ENCODE peak calls at places on chromosomes 6 and 20, in seven cellular contexts. One of them, this sample, is unnamed.

GRCh38 chr6:118804091-118804490 is 89.9 kb upstream of the ASF1A start:
- DNase-seq in naive B cell: no peak
- DNase-seq in ovary: no peak
- DNase-seq in activated naive CD8-positive, alpha-beta T cell treated with anti-CD3 and anti-CD28 coated beads, Interleukin-2, amount 10 ng/mL, durations not matched to agents 7 days and 5 days: no peak
- DNase-seq in choroid plexus epithelial cell: no peak
- DNase-seq in activated naive CD4-positive, alpha-beta T cell treated with anti-CD3 and anti-CD28 coated beads, Interleukin-2, amount 50 U/mL, for 16 hours: no peak
- DNase-seq in iPS-NIHi11: no peak
- DNase-seq in this sample: no peak

GRCh38 chr20:57590485-57591288 is 29.5 kb downstream of the ZBP1 start:
- DNase-seq in naive B cell: no peak
- DNase-seq in ovary: no peak
- DNase-seq in activated naive CD8-positive, alpha-beta T cell treated with anti-CD3 and anti-CD28 coated beads, Interleukin-2, amount 10 ng/mL, durations not matched to agents 7 days and 5 days: no peak
- DNase-seq in choroid plexus epithelial cell: no peak
- DNase-seq in activated naive CD4-positive, alpha-beta T cell treated with anti-CD3 and anti-CD28 coated beads, Interleukin-2, amount 50 U/mL, for 16 hours: no peak
- DNase-seq in iPS-NIHi11: no peak
- DNase-seq in this sample: no peak

GRCh38 chr20:32028647-32029372 is 18.6 kb downstream of the CCM2L start:
- DNase-seq in naive B cell: no peak
- DNase-seq in ovary: no peak
- DNase-seq in activated naive CD8-positive, alpha-beta T cell treated with anti-CD3 and anti-CD28 coated beads, Interleukin-2, amount 10 ng/mL, durations not matched to agents 7 days and 5 days: no peak
- DNase-seq in choroid plexus epithelial cell: peak; percentile 20
- DNase-seq in activated naive CD4-positive, alpha-beta T cell treated with anti-CD3 and anti-CD28 coated beads, Interleukin-2, amount 50 U/mL, for 16 hours: no peak
- DNase-seq in iPS-NIHi11: no peak
- DNase-seq in this sample: no peak

GRCh38 chr6:3337521-3338350 is 79.0 kb downstream of the PSMG4 start:
- DNase-seq in naive B cell: no peak
- DNase-seq in ovary: no peak
- DNase-seq in activated naive CD8-positive, alpha-beta T cell treated with anti-CD3 and anti-CD28 coated beads, Interleukin-2, amount 10 ng/mL, durations not matched to agents 7 days and 5 days: no peak
- DNase-seq in choroid plexus epithelial cell: peak; percentile 57
- DNase-seq in activated naive CD4-positive, alpha-beta T cell treated with anti-CD3 and anti-CD28 coated beads, Interleukin-2, amount 50 U/mL, for 16 hours: no peak
- DNase-seq in iPS-NIHi11: peak; percentile 47
- DNase-seq in this sample: no peak

GRCh38 chr6:160519603-160520042 is 144.5 kb downstream of the LPA start:
- DNase-seq in naive B cell: no peak
- DNase-seq in ovary: no peak
- DNase-seq in activated naive CD8-positive, alpha-beta T cell treated with anti-CD3 and anti-CD28 coated beads, Interleukin-2, amount 10 ng/mL, durations not matched to agents 7 days and 5 days: no peak
- DNase-seq in choroid plexus epithelial cell: peak; percentile 61
- DNase-seq in activated naive CD4-positive, alpha-beta T cell treated with anti-CD3 and anti-CD28 coated beads, Interleukin-2, amount 50 U/mL, for 16 hours: no peak
- DNase-seq in iPS-NIHi11: no peak
- DNase-seq in this sample: peak; percentile 71

GRCh38 chr6:116189472-116189871 is 63.5 kb upstream of the COL10A1 start:
- DNase-seq in naive B cell: no peak
- DNase-seq in ovary: no peak
- DNase-seq in activated naive CD8-positive, alpha-beta T cell treated with anti-CD3 and anti-CD28 coated beads, Interleukin-2, amount 10 ng/mL, durations not matched to agents 7 days and 5 days: no peak
- DNase-seq in choroid plexus epithelial cell: no peak
- DNase-seq in activated naive CD4-positive, alpha-beta T cell treated with anti-CD3 and anti-CD28 coated beads, Interleukin-2, amount 50 U/mL, for 16 hours: no peak
- DNase-seq in iPS-NIHi11: no peak
- DNase-seq in this sample: no peak

GRCh38 chr20:710762-711120 is 35.1 kb upstream of the SCRT2 start:
- DNase-seq in naive B cell: no peak
- DNase-seq in ovary: no peak
- DNase-seq in activated naive CD8-positive, alpha-beta T cell treated with anti-CD3 and anti-CD28 coated beads, Interleukin-2, amount 10 ng/mL, durations not matched to agents 7 days and 5 days: no peak
- DNase-seq in choroid plexus epithelial cell: no peak
- DNase-seq in activated naive CD4-positive, alpha-beta T cell treated with anti-CD3 and anti-CD28 coated beads, Interleukin-2, amount 50 U/mL, for 16 hours: no peak
- DNase-seq in iPS-NIHi11: no peak
- DNase-seq in this sample: no peak

GRCh38 chr6:102907181-102907580 is 1513.7 kb downstream of the GRIK2 start:
- DNase-seq in naive B cell: no peak
- DNase-seq in ovary: no peak
- DNase-seq in activated naive CD8-positive, alpha-beta T cell treated with anti-CD3 and anti-CD28 coated beads, Interleukin-2, amount 10 ng/mL, durations not matched to agents 7 days and 5 days: no peak
- DNase-seq in choroid plexus epithelial cell: no peak
- DNase-seq in activated naive CD4-positive, alpha-beta T cell treated with anti-CD3 and anti-CD28 coated beads, Interleukin-2, amount 50 U/mL, for 16 hours: no peak
- DNase-seq in iPS-NIHi11: no peak
- DNase-seq in this sample: no peak

GRCh38 chr20:2451939-2452732 is 18.5 kb downstream of the SNRPB start:
- DNase-seq in naive B cell: peak; percentile 25
- DNase-seq in ovary: peak; percentile 34
- DNase-seq in activated naive CD8-positive, alpha-beta T cell treated with anti-CD3 and anti-CD28 coated beads, Interleukin-2, amount 10 ng/mL, durations not matched to agents 7 days and 5 days: peak; percentile 61
- DNase-seq in choroid plexus epithelial cell: peak; percentile 87
- DNase-seq in activated naive CD4-positive, alpha-beta T cell treated with anti-CD3 and anti-CD28 coated beads, Interleukin-2, amount 50 U/mL, for 16 hours: peak; percentile 68
- DNase-seq in iPS-NIHi11: peak; percentile 83
- DNase-seq in this sample: peak; percentile 55

GRCh38 chr6:11692451-11693376 is 85.9 kb downstream of the ADTRP start:
- DNase-seq in naive B cell: no peak
- DNase-seq in ovary: no peak
- DNase-seq in activated naive CD8-positive, alpha-beta T cell treated with anti-CD3 and anti-CD28 coated beads, Interleukin-2, amount 10 ng/mL, durations not matched to agents 7 days and 5 days: no peak
- DNase-seq in choroid plexus epithelial cell: no peak
- DNase-seq in activated naive CD4-positive, alpha-beta T cell treated with anti-CD3 and anti-CD28 coated beads, Interleukin-2, amount 50 U/mL, for 16 hours: no peak
- DNase-seq in iPS-NIHi11: no peak
- DNase-seq in this sample: no peak

GRCh38 chr6:21885532-21886089 is 292.1 kb downstream of the SOX4 start:
- DNase-seq in naive B cell: no peak
- DNase-seq in ovary: peak; percentile 55
- DNase-seq in activated naive CD8-positive, alpha-beta T cell treated with anti-CD3 and anti-CD28 coated beads, Interleukin-2, amount 10 ng/mL, durations not matched to agents 7 days and 5 days: no peak
- DNase-seq in choroid plexus epithelial cell: peak; percentile 83
- DNase-seq in activated naive CD4-positive, alpha-beta T cell treated with anti-CD3 and anti-CD28 coated beads, Interleukin-2, amount 50 U/mL, for 16 hours: no peak
- DNase-seq in iPS-NIHi11: no peak
- DNase-seq in this sample: no peak

GRCh38 chr20:46323557-46323956 is 15.3 kb upstream of the CDH22 start:
- DNase-seq in naive B cell: no peak
- DNase-seq in ovary: no peak
- DNase-seq in activated naive CD8-positive, alpha-beta T cell treated with anti-CD3 and anti-CD28 coated beads, Interleukin-2, amount 10 ng/mL, durations not matched to agents 7 days and 5 days: no peak
- DNase-seq in choroid plexus epithelial cell: no peak
- DNase-seq in activated naive CD4-positive, alpha-beta T cell treated with anti-CD3 and anti-CD28 coated beads, Interleukin-2, amount 50 U/mL, for 16 hours: no peak
- DNase-seq in iPS-NIHi11: no peak
- DNase-seq in this sample: no peak

GRCh38 chr20:57066126-57066900 is 200.1 kb downstream of the BMP7 start:
- DNase-seq in naive B cell: no peak
- DNase-seq in ovary: no peak
- DNase-seq in activated naive CD8-positive, alpha-beta T cell treated with anti-CD3 and anti-CD28 coated beads, Interleukin-2, amount 10 ng/mL, durations not matched to agents 7 days and 5 days: no peak
- DNase-seq in choroid plexus epithelial cell: peak; percentile 32
- DNase-seq in activated naive CD4-positive, alpha-beta T cell treated with anti-CD3 and anti-CD28 coated beads, Interleukin-2, amount 50 U/mL, for 16 hours: no peak
- DNase-seq in iPS-NIHi11: no peak
- DNase-seq in this sample: no peak

GRCh38 chr20:29874476-29875202 is 1382.8 kb upstream of the DEFB115 start:
- DNase-seq in naive B cell: no peak
- DNase-seq in ovary: no peak
- DNase-seq in activated naive CD8-positive, alpha-beta T cell treated with anti-CD3 and anti-CD28 coated beads, Interleukin-2, amount 10 ng/mL, durations not matched to agents 7 days and 5 days: no peak
- DNase-seq in choroid plexus epithelial cell: no peak
- DNase-seq in activated naive CD4-positive, alpha-beta T cell treated with anti-CD3 and anti-CD28 coated beads, Interleukin-2, amount 50 U/mL, for 16 hours: no peak
- DNase-seq in iPS-NIHi11: no peak
- DNase-seq in this sample: peak; percentile 40

GRCh38 chr20:63619505-63619904 is 7.4 kb downstream of the GMEB2 start:
- DNase-seq in naive B cell: no peak
- DNase-seq in ovary: no peak
- DNase-seq in activated naive CD8-positive, alpha-beta T cell treated with anti-CD3 and anti-CD28 coated beads, Interleukin-2, amount 10 ng/mL, durations not matched to agents 7 days and 5 days: no peak
- DNase-seq in choroid plexus epithelial cell: no peak
- DNase-seq in activated naive CD4-positive, alpha-beta T cell treated with anti-CD3 and anti-CD28 coated beads, Interleukin-2, amount 50 U/mL, for 16 hours: no peak
- DNase-seq in iPS-NIHi11: no peak
- DNase-seq in this sample: no peak

GRCh38 chr20:36957875-36958667 is 6.6 kb upstream of the SAMHD1 start:
- DNase-seq in naive B cell: no peak
- DNase-seq in ovary: no peak
- DNase-seq in activated naive CD8-positive, alpha-beta T cell treated with anti-CD3 and anti-CD28 coated beads, Interleukin-2, amount 10 ng/mL, durations not matched to agents 7 days and 5 days: peak; percentile 4
- DNase-seq in choroid plexus epithelial cell: no peak
- DNase-seq in activated naive CD4-positive, alpha-beta T cell treated with anti-CD3 and anti-CD28 coated beads, Interleukin-2, amount 50 U/mL, for 16 hours: no peak
- DNase-seq in iPS-NIHi11: no peak
- DNase-seq in this sample: no peak

GRCh38 chr20:63169731-63170130 is 46.2 kb downstream of the YTHDF1 start:
- DNase-seq in naive B cell: no peak
- DNase-seq in ovary: no peak
- DNase-seq in activated naive CD8-positive, alpha-beta T cell treated with anti-CD3 and anti-CD28 coated beads, Interleukin-2, amount 10 ng/mL, durations not matched to agents 7 days and 5 days: no peak
- DNase-seq in choroid plexus epithelial cell: no peak
- DNase-seq in activated naive CD4-positive, alpha-beta T cell treated with anti-CD3 and anti-CD28 coated beads, Interleukin-2, amount 50 U/mL, for 16 hours: no peak
- DNase-seq in iPS-NIHi11: no peak
- DNase-seq in this sample: no peak

GRCh38 chr20:10910535-10911239 is 236.9 kb upstream of the JAG1 start:
- DNase-seq in naive B cell: no peak
- DNase-seq in ovary: no peak
- DNase-seq in activated naive CD8-positive, alpha-beta T cell treated with anti-CD3 and anti-CD28 coated beads, Interleukin-2, amount 10 ng/mL, durations not matched to agents 7 days and 5 days: no peak
- DNase-seq in choroid plexus epithelial cell: peak; percentile 47
- DNase-seq in activated naive CD4-positive, alpha-beta T cell treated with anti-CD3 and anti-CD28 coated beads, Interleukin-2, amount 50 U/mL, for 16 hours: no peak
- DNase-seq in iPS-NIHi11: no peak
- DNase-seq in this sample: no peak

GRCh38 chr20:21229163-21229562 is 74.0 kb upstream of the XRN2 start:
- DNase-seq in naive B cell: no peak
- DNase-seq in ovary: no peak
- DNase-seq in activated naive CD8-positive, alpha-beta T cell treated with anti-CD3 and anti-CD28 coated beads, Interleukin-2, amount 10 ng/mL, durations not matched to agents 7 days and 5 days: no peak
- DNase-seq in choroid plexus epithelial cell: no peak
- DNase-seq in activated naive CD4-positive, alpha-beta T cell treated with anti-CD3 and anti-CD28 coated beads, Interleukin-2, amount 50 U/mL, for 16 hours: no peak
- DNase-seq in iPS-NIHi11: no peak
- DNase-seq in this sample: no peak

GRCh38 chr20:36149469-36149868 is 5.1 kb upstream of the EPB41L1 start:
- DNase-seq in naive B cell: no peak
- DNase-seq in ovary: no peak
- DNase-seq in activated naive CD8-positive, alpha-beta T cell treated with anti-CD3 and anti-CD28 coated beads, Interleukin-2, amount 10 ng/mL, durations not matched to agents 7 days and 5 days: no peak
- DNase-seq in choroid plexus epithelial cell: no peak
- DNase-seq in activated naive CD4-positive, alpha-beta T cell treated with anti-CD3 and anti-CD28 coated beads, Interleukin-2, amount 50 U/mL, for 16 hours: no peak
- DNase-seq in iPS-NIHi11: no peak
- DNase-seq in this sample: no peak

GRCh38 chr20:59007758-59008511 is 881 bp upstream of the CTSZ start:
- DNase-seq in naive B cell: peak; percentile 87
- DNase-seq in ovary: no peak
- DNase-seq in activated naive CD8-positive, alpha-beta T cell treated with anti-CD3 and anti-CD28 coated beads, Interleukin-2, amount 10 ng/mL, durations not matched to agents 7 days and 5 days: no peak
- DNase-seq in choroid plexus epithelial cell: no peak
- DNase-seq in activated naive CD4-positive, alpha-beta T cell treated with anti-CD3 and anti-CD28 coated beads, Interleukin-2, amount 50 U/mL, for 16 hours: no peak
- DNase-seq in iPS-NIHi11: no peak
- DNase-seq in this sample: peak; percentile 92

GRCh38 chr20:8309638-8310037 is 177.6 kb downstream of the PLCB1 start:
- DNase-seq in naive B cell: no peak
- DNase-seq in ovary: no peak
- DNase-seq in activated naive CD8-positive, alpha-beta T cell treated with anti-CD3 and anti-CD28 coated beads, Interleukin-2, amount 10 ng/mL, durations not matched to agents 7 days and 5 days: no peak
- DNase-seq in choroid plexus epithelial cell: peak; percentile 55
- DNase-seq in activated naive CD4-positive, alpha-beta T cell treated with anti-CD3 and anti-CD28 coated beads, Interleukin-2, amount 50 U/mL, for 16 hours: no peak
- DNase-seq in iPS-NIHi11: peak; percentile 46
- DNase-seq in this sample: no peak

GRCh38 chr6:124870611-124871201 is 91.5 kb upstream of the RNF217 start:
- DNase-seq in naive B cell: no peak
- DNase-seq in ovary: no peak
- DNase-seq in activated naive CD8-positive, alpha-beta T cell treated with anti-CD3 and anti-CD28 coated beads, Interleukin-2, amount 10 ng/mL, durations not matched to agents 7 days and 5 days: no peak
- DNase-seq in choroid plexus epithelial cell: peak; percentile 72
- DNase-seq in activated naive CD4-positive, alpha-beta T cell treated with anti-CD3 and anti-CD28 coated beads, Interleukin-2, amount 50 U/mL, for 16 hours: no peak
- DNase-seq in iPS-NIHi11: peak; percentile 15
- DNase-seq in this sample: no peak

GRCh38 chr20:19745106-19745505 is 13.0 kb upstream of the RIN2 start:
- DNase-seq in naive B cell: no peak
- DNase-seq in ovary: no peak
- DNase-seq in activated naive CD8-positive, alpha-beta T cell treated with anti-CD3 and anti-CD28 coated beads, Interleukin-2, amount 10 ng/mL, durations not matched to agents 7 days and 5 days: no peak
- DNase-seq in choroid plexus epithelial cell: no peak
- DNase-seq in activated naive CD4-positive, alpha-beta T cell treated with anti-CD3 and anti-CD28 coated beads, Interleukin-2, amount 50 U/mL, for 16 hours: no peak
- DNase-seq in iPS-NIHi11: no peak
- DNase-seq in this sample: no peak

GRCh38 chr20:47411161-47411560 is 54.7 kb upstream of the ZMYND8 start:
- DNase-seq in naive B cell: no peak
- DNase-seq in ovary: no peak
- DNase-seq in activated naive CD8-positive, alpha-beta T cell treated with anti-CD3 and anti-CD28 coated beads, Interleukin-2, amount 10 ng/mL, durations not matched to agents 7 days and 5 days: no peak
- DNase-seq in choroid plexus epithelial cell: no peak
- DNase-seq in activated naive CD4-positive, alpha-beta T cell treated with anti-CD3 and anti-CD28 coated beads, Interleukin-2, amount 50 U/mL, for 16 hours: no peak
- DNase-seq in iPS-NIHi11: no peak
- DNase-seq in this sample: no peak

GRCh38 chr20:1809121-1809520 is 86.1 kb upstream of the SIRPA start:
- DNase-seq in naive B cell: no peak
- DNase-seq in ovary: no peak
- DNase-seq in activated naive CD8-positive, alpha-beta T cell treated with anti-CD3 and anti-CD28 coated beads, Interleukin-2, amount 10 ng/mL, durations not matched to agents 7 days and 5 days: no peak
- DNase-seq in choroid plexus epithelial cell: peak; percentile 39
- DNase-seq in activated naive CD4-positive, alpha-beta T cell treated with anti-CD3 and anti-CD28 coated beads, Interleukin-2, amount 50 U/mL, for 16 hours: no peak
- DNase-seq in iPS-NIHi11: no peak
- DNase-seq in this sample: no peak

GRCh38 chr6:111777357-111777756 is 95.9 kb downstream of the FYN start:
- DNase-seq in naive B cell: no peak
- DNase-seq in ovary: no peak
- DNase-seq in activated naive CD8-positive, alpha-beta T cell treated with anti-CD3 and anti-CD28 coated beads, Interleukin-2, amount 10 ng/mL, durations not matched to agents 7 days and 5 days: no peak
- DNase-seq in choroid plexus epithelial cell: no peak
- DNase-seq in activated naive CD4-positive, alpha-beta T cell treated with anti-CD3 and anti-CD28 coated beads, Interleukin-2, amount 50 U/mL, for 16 hours: no peak
- DNase-seq in iPS-NIHi11: no peak
- DNase-seq in this sample: no peak

GRCh38 chr20:50691585-50692552 is 527 bp upstream of the RIPOR3 start:
- DNase-seq in naive B cell: no peak
- DNase-seq in ovary: no peak
- DNase-seq in activated naive CD8-positive, alpha-beta T cell treated with anti-CD3 and anti-CD28 coated beads, Interleukin-2, amount 10 ng/mL, durations not matched to agents 7 days and 5 days: no peak
- DNase-seq in choroid plexus epithelial cell: peak; percentile 92
- DNase-seq in activated naive CD4-positive, alpha-beta T cell treated with anti-CD3 and anti-CD28 coated beads, Interleukin-2, amount 50 U/mL, for 16 hours: no peak
- DNase-seq in iPS-NIHi11: peak; percentile 42
- DNase-seq in this sample: no peak

GRCh38 chr6:30101939-30102700 is 10.8 kb downstream of the TRIM31 start:
- DNase-seq in naive B cell: peak; percentile 29
- DNase-seq in ovary: peak; percentile 88
- DNase-seq in activated naive CD8-positive, alpha-beta T cell treated with anti-CD3 and anti-CD28 coated beads, Interleukin-2, amount 10 ng/mL, durations not matched to agents 7 days and 5 days: peak; percentile 70
- DNase-seq in choroid plexus epithelial cell: peak; percentile 82
- DNase-seq in activated naive CD4-positive, alpha-beta T cell treated with anti-CD3 and anti-CD28 coated beads, Interleukin-2, amount 50 U/mL, for 16 hours: peak; percentile 68
- DNase-seq in iPS-NIHi11: peak; percentile 93
- DNase-seq in this sample: peak; percentile 86

GRCh38 chr6:139917943-139918342 is 543.5 kb upstream of the CITED2 start:
- DNase-seq in naive B cell: no peak
- DNase-seq in ovary: no peak
- DNase-seq in activated naive CD8-positive, alpha-beta T cell treated with anti-CD3 and anti-CD28 coated beads, Interleukin-2, amount 10 ng/mL, durations not matched to agents 7 days and 5 days: no peak
- DNase-seq in choroid plexus epithelial cell: no peak
- DNase-seq in activated naive CD4-positive, alpha-beta T cell treated with anti-CD3 and anti-CD28 coated beads, Interleukin-2, amount 50 U/mL, for 16 hours: no peak
- DNase-seq in iPS-NIHi11: no peak
- DNase-seq in this sample: no peak

GRCh38 chr20:31833130-31833930 is 12.1 kb downstream of the FOXS1 start:
- DNase-seq in naive B cell: peak; percentile 32
- DNase-seq in ovary: no peak
- DNase-seq in activated naive CD8-positive, alpha-beta T cell treated with anti-CD3 and anti-CD28 coated beads, Interleukin-2, amount 10 ng/mL, durations not matched to agents 7 days and 5 days: peak; percentile 72
- DNase-seq in choroid plexus epithelial cell: peak; percentile 55
- DNase-seq in activated naive CD4-positive, alpha-beta T cell treated with anti-CD3 and anti-CD28 coated beads, Interleukin-2, amount 50 U/mL, for 16 hours: peak; percentile 55
- DNase-seq in iPS-NIHi11: peak; percentile 92
- DNase-seq in this sample: peak; percentile 85

GRCh38 chr6:116265081-116265829 is 11.4 kb upstream of the TSPYL4 start:
- DNase-seq in naive B cell: no peak
- DNase-seq in ovary: no peak
- DNase-seq in activated naive CD8-positive, alpha-beta T cell treated with anti-CD3 and anti-CD28 coated beads, Interleukin-2, amount 10 ng/mL, durations not matched to agents 7 days and 5 days: no peak
- DNase-seq in choroid plexus epithelial cell: no peak
- DNase-seq in activated naive CD4-positive, alpha-beta T cell treated with anti-CD3 and anti-CD28 coated beads, Interleukin-2, amount 50 U/mL, for 16 hours: no peak
- DNase-seq in iPS-NIHi11: no peak
- DNase-seq in this sample: no peak

GRCh38 chr20:25065625-25066338 is 7.8 kb upstream of the ACSS1 start:
- DNase-seq in naive B cell: peak; percentile 79
- DNase-seq in ovary: peak; percentile 46
- DNase-seq in activated naive CD8-positive, alpha-beta T cell treated with anti-CD3 and anti-CD28 coated beads, Interleukin-2, amount 10 ng/mL, durations not matched to agents 7 days and 5 days: peak; percentile 59
- DNase-seq in choroid plexus epithelial cell: peak; percentile 82
- DNase-seq in activated naive CD4-positive, alpha-beta T cell treated with anti-CD3 and anti-CD28 coated beads, Interleukin-2, amount 50 U/mL, for 16 hours: peak; percentile 66
- DNase-seq in iPS-NIHi11: peak; percentile 51
- DNase-seq in this sample: peak; percentile 75

GRCh38 chr6:35719830-35720733 is 16.8 kb upstream of the ARMC12 start:
- DNase-seq in naive B cell: peak; percentile 83
- DNase-seq in ovary: peak; percentile 42
- DNase-seq in activated naive CD8-positive, alpha-beta T cell treated with anti-CD3 and anti-CD28 coated beads, Interleukin-2, amount 10 ng/mL, durations not matched to agents 7 days and 5 days: peak; percentile 53
- DNase-seq in choroid plexus epithelial cell: peak; percentile 66
- DNase-seq in activated naive CD4-positive, alpha-beta T cell treated with anti-CD3 and anti-CD28 coated beads, Interleukin-2, amount 50 U/mL, for 16 hours: no peak
- DNase-seq in iPS-NIHi11: peak; percentile 34
- DNase-seq in this sample: peak; percentile 70